ENCODE peak calls at places on chromosome 14, in eight cellular contexts. One of them, this sample, is unnamed.

GRCh38 chr14:101075801-101076413 is 172.4 kb upstream of the RTL1 start:
- DNase-seq in mucosa of gallbladder: no peak
- DNase-seq in mesenchymal stem cell: no peak
- DNase-seq in dorsolateral prefrontal cortex: no peak
- DNase-seq in hepatic stellate cell: no peak
- DNase-seq in astrocyte of the cerebellum: no peak
- DNase-seq in GM12878: no peak
- DNase-seq in activated T-cell treated with anti-CD3 and anti-CD28 coated beads, Interleukin-2, amount 50 U/mL, for 72 hours: no peak
- DNase-seq in this sample: no peak

GRCh38 chr14:90782892-90783291 is 33.3 kb downstream of the TTC7B start:
- DNase-seq in mucosa of gallbladder: no peak
- DNase-seq in mesenchymal stem cell: no peak
- DNase-seq in dorsolateral prefrontal cortex: no peak
- DNase-seq in hepatic stellate cell: no peak
- DNase-seq in astrocyte of the cerebellum: no peak
- DNase-seq in GM12878: no peak
- DNase-seq in activated T-cell treated with anti-CD3 and anti-CD28 coated beads, Interleukin-2, amount 50 U/mL, for 72 hours: no peak
- DNase-seq in this sample: no peak

GRCh38 chr14:100077441-100077840 is 12.2 kb downstream of the EVL start:
- DNase-seq in mucosa of gallbladder: no peak
- DNase-seq in mesenchymal stem cell: no peak
- DNase-seq in dorsolateral prefrontal cortex: no peak
- DNase-seq in hepatic stellate cell: no peak
- DNase-seq in astrocyte of the cerebellum: no peak
- DNase-seq in GM12878: no peak
- DNase-seq in activated T-cell treated with anti-CD3 and anti-CD28 coated beads, Interleukin-2, amount 50 U/mL, for 72 hours: no peak
- DNase-seq in this sample: no peak

GRCh38 chr14:21041676-21042433 is at the start of gene RNASE7:
- DNase-seq in mucosa of gallbladder: peak
- DNase-seq in mesenchymal stem cell: peak
- DNase-seq in dorsolateral prefrontal cortex: no peak
- DNase-seq in hepatic stellate cell: no peak
- DNase-seq in astrocyte of the cerebellum: no peak
- DNase-seq in GM12878: no peak
- DNase-seq in activated T-cell treated with anti-CD3 and anti-CD28 coated beads, Interleukin-2, amount 50 U/mL, for 72 hours: no peak
- DNase-seq in this sample: no peak

GRCh38 chr14:54278087-54278486 is 118.7 kb upstream of the CDKN3 start:
- DNase-seq in mucosa of gallbladder: no peak
- DNase-seq in mesenchymal stem cell: no peak
- DNase-seq in dorsolateral prefrontal cortex: no peak
- DNase-seq in hepatic stellate cell: no peak
- DNase-seq in astrocyte of the cerebellum: no peak
- DNase-seq in GM12878: no peak
- DNase-seq in activated T-cell treated with anti-CD3 and anti-CD28 coated beads, Interleukin-2, amount 50 U/mL, for 72 hours: no peak
- DNase-seq in this sample: no peak

GRCh38 chr14:45246151-45246550 is 6.9 kb downstream of the MIS18BP1 start:
- DNase-seq in mucosa of gallbladder: no peak
- DNase-seq in mesenchymal stem cell: no peak
- DNase-seq in dorsolateral prefrontal cortex: no peak
- DNase-seq in hepatic stellate cell: no peak
- DNase-seq in astrocyte of the cerebellum: no peak
- DNase-seq in GM12878: no peak
- DNase-seq in activated T-cell treated with anti-CD3 and anti-CD28 coated beads, Interleukin-2, amount 50 U/mL, for 72 hours: no peak
- DNase-seq in this sample: no peak

GRCh38 chr14:37147310-37147875 is 25.0 kb downstream of the SLC25A21 start:
- DNase-seq in mucosa of gallbladder: no peak
- DNase-seq in mesenchymal stem cell: no peak
- DNase-seq in dorsolateral prefrontal cortex: no peak
- DNase-seq in hepatic stellate cell: no peak
- DNase-seq in astrocyte of the cerebellum: no peak
- DNase-seq in GM12878: no peak
- DNase-seq in activated T-cell treated with anti-CD3 and anti-CD28 coated beads, Interleukin-2, amount 50 U/mL, for 72 hours: no peak
- DNase-seq in this sample: no peak

GRCh38 chr14:52117433-52117832 is 48.6 kb upstream of the NID2 start:
- DNase-seq in mucosa of gallbladder: no peak
- DNase-seq in mesenchymal stem cell: no peak
- DNase-seq in dorsolateral prefrontal cortex: no peak
- DNase-seq in hepatic stellate cell: peak
- DNase-seq in astrocyte of the cerebellum: no peak
- DNase-seq in GM12878: no peak
- DNase-seq in activated T-cell treated with anti-CD3 and anti-CD28 coated beads, Interleukin-2, amount 50 U/mL, for 72 hours: no peak
- DNase-seq in this sample: no peak

GRCh38 chr14:99571303-99571986 is 32.6 kb downstream of the CCDC85C start:
- DNase-seq in mucosa of gallbladder: peak
- DNase-seq in mesenchymal stem cell: no peak
- DNase-seq in dorsolateral prefrontal cortex: no peak
- DNase-seq in hepatic stellate cell: no peak
- DNase-seq in astrocyte of the cerebellum: no peak
- DNase-seq in GM12878: no peak
- DNase-seq in activated T-cell treated with anti-CD3 and anti-CD28 coated beads, Interleukin-2, amount 50 U/mL, for 72 hours: no peak
- DNase-seq in this sample: no peak

GRCh38 chr14:43795600-43796228 is 711.4 kb downstream of the FSCB start:
- DNase-seq in mucosa of gallbladder: no peak
- DNase-seq in mesenchymal stem cell: peak
- DNase-seq in dorsolateral prefrontal cortex: no peak
- DNase-seq in hepatic stellate cell: no peak
- DNase-seq in astrocyte of the cerebellum: no peak
- DNase-seq in GM12878: no peak
- DNase-seq in activated T-cell treated with anti-CD3 and anti-CD28 coated beads, Interleukin-2, amount 50 U/mL, for 72 hours: no peak
- DNase-seq in this sample: no peak

GRCh38 chr14:52949711-52950409 is 990 bp downstream of the FERMT2 start:
- DNase-seq in mucosa of gallbladder: peak
- DNase-seq in mesenchymal stem cell: peak
- DNase-seq in dorsolateral prefrontal cortex: peak
- DNase-seq in hepatic stellate cell: peak
- DNase-seq in astrocyte of the cerebellum: no peak
- DNase-seq in GM12878: no peak
- DNase-seq in activated T-cell treated with anti-CD3 and anti-CD28 coated beads, Interleukin-2, amount 50 U/mL, for 72 hours: peak
- DNase-seq in this sample: peak

GRCh38 chr14:26255213-26255612 is 342.6 kb downstream of the NOVA1 start:
- DNase-seq in mucosa of gallbladder: no peak
- DNase-seq in mesenchymal stem cell: peak
- DNase-seq in dorsolateral prefrontal cortex: no peak
- DNase-seq in hepatic stellate cell: no peak
- DNase-seq in astrocyte of the cerebellum: no peak
- DNase-seq in GM12878: no peak
- DNase-seq in activated T-cell treated with anti-CD3 and anti-CD28 coated beads, Interleukin-2, amount 50 U/mL, for 72 hours: no peak
- DNase-seq in this sample: no peak

GRCh38 chr14:74867673-74868072 is 8.3 kb downstream of the PROX2 start:
- DNase-seq in mucosa of gallbladder: peak
- DNase-seq in mesenchymal stem cell: no peak
- DNase-seq in dorsolateral prefrontal cortex: peak
- DNase-seq in hepatic stellate cell: no peak
- DNase-seq in astrocyte of the cerebellum: no peak
- DNase-seq in GM12878: no peak
- DNase-seq in activated T-cell treated with anti-CD3 and anti-CD28 coated beads, Interleukin-2, amount 50 U/mL, for 72 hours: peak
- DNase-seq in this sample: no peak

GRCh38 chr14:89701079-89702043 is 253.2 kb downstream of the EFCAB11 start:
- DNase-seq in mucosa of gallbladder: peak
- DNase-seq in mesenchymal stem cell: peak
- DNase-seq in dorsolateral prefrontal cortex: peak
- DNase-seq in hepatic stellate cell: peak
- DNase-seq in astrocyte of the cerebellum: peak
- DNase-seq in GM12878: no peak
- DNase-seq in activated T-cell treated with anti-CD3 and anti-CD28 coated beads, Interleukin-2, amount 50 U/mL, for 72 hours: peak
- DNase-seq in this sample: peak

This sample was measured in DMS 273 treated with DMSO at 0.1 percent for 48 hours.